ENCODE peak calls at places on chromosomes 1 and 21, in six cellular contexts. Y is K562, N is HCT116, Q is H1, O is GM12878, L is HepG2. U is an unnamed sample.

GRCh38 chr1:199590708-199591107 is 436.8 kb upstream of the NR5A2 start:
- DNase-seq in Y (no peak), N (no peak), Q (no peak), O (no peak), L (no peak), U (no peak)

GRCh38 chr1:68770817-68771216 is 273.9 kb upstream of the DEPDC1 start:
- DNase-seq in N (no peak), O (no peak), Q (no peak), Y (no peak), L (no peak), U (no peak)

GRCh38 chr1:88683516-88683847 is 591 bp upstream of the PKN2 start:
- DNase-seq in L (no peak), O (no peak), N (no peak), Y (no peak), Q (no peak), U (no peak)

GRCh38 chr21:36061445-36061844 is 1.1 kb upstream of the SETD4 start:
- DNase-seq in O (no peak), Q (no peak), Y (no peak), L (no peak), N (no peak), U (no peak)

GRCh38 chr1:48202030-48202752 is 20.3 kb upstream of the SLC5A9 start:
- DNase-seq in N (peak; percentile 37), O (no peak), Q (no peak), L (peak; percentile 45), Y (peak; percentile 65), U (peak; percentile 70)

GRCh38 chr1:205692406-205692805 is 12.1 kb upstream of the SLC45A3 start:
- DNase-seq in L (no peak), O (no peak), Q (no peak), Y (no peak), N (no peak), U (no peak)

GRCh38 chr1:152047607-152047953 is 10.8 kb upstream of the S100A11 start:
- DNase-seq in Q (no peak), N (peak; percentile 89), O (no peak), L (no peak), Y (no peak), U (no peak)

GRCh38 chr1:164937297-164937696 is 378.3 kb downstream of the PBX1 start:
- DNase-seq in O (no peak), N (no peak), Q (no peak), L (no peak), Y (no peak), U (no peak)

GRCh38 chr21:30209571-30209970 is 6.3 kb downstream of the CLDN8 start:
- DNase-seq in O (no peak), L (no peak), Q (no peak), Y (no peak), N (no peak), U (no peak)

GRCh38 chr1:209062081-209062480 is 521.4 kb upstream of the CAMK1G start:
- DNase-seq in Y (no peak), Q (no peak), O (no peak), N (no peak), L (no peak), U (no peak)

GRCh38 chr1:17438176-17438976 is 1.1 kb downstream of the RCC2 start:
- DNase-seq in N (no peak), Q (no peak), L (peak; percentile 52), Y (peak; percentile 75), O (no peak), U (no peak)

GRCh38 chr1:85449356-85449755 is 15.6 kb downstream of the DDAH1 start:
- DNase-seq in Q (no peak), L (no peak), N (no peak), Y (no peak), O (no peak), U (no peak)

GRCh38 chr1:52637946-52638345 is 5.0 kb downstream of the SHISAL2A start:
- DNase-seq in Q (no peak), L (no peak), O (no peak), Y (no peak), N (no peak), U (no peak)

DNA sequence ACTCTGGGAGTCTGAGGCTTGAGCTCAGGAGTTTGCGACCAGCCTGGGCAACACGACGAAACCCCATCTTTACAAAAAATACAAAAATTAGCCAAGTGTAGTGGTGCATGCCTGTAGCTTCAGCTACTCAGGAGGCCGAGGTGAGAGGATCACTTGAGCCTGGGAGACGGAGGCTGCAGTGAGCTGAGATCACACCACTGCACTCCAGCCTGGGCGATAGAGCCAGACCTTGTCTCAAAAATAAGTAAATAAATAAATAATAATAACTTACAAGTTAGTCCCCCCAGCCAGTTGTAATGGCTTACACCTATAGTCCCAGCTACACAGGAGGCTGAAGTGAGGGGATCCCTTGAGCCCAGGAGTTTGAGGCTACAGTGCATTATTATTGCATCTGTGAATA is 21.7 kb upstream of the BTG2 start:
- DNase-seq in O (no peak), Y (no peak), N (no peak), L (no peak), Q (no peak), U (no peak)
- TF ChIP-seq ZNF274 in O (no peak), Y (no peak), N (no peak), L (no peak), Q (no peak), U (no peak)

GRCh38 chr1:23370270-23370743 is 671 bp upstream of the ZNF436 start:
- DNase-seq in L (no peak), Q (no peak), O (no peak), Y (no peak), N (no peak), U (no peak)
- H3K4me3 ChIP-seq in L (peak overlapping the region; percentile 93), Q (no peak overlapping the region), O (peak overlapping the region; percentile 87), Y (peak overlapping the region; percentile 58), N (peak overlapping the region; percentile 65), U (no peak overlapping the region)

GRCh38 chr1:167661527-167662436 is 31.8 kb downstream of the RCSD1 start:
- DNase-seq in Y (no peak), O (no peak), L (no peak), Q (no peak), N (no peak), U (no peak)

GRCh38 chr1:167656657-167657056 is 26.6 kb downstream of the RCSD1 start:
- DNase-seq in O (no peak), Y (no peak), N (no peak), L (no peak), Q (no peak), U (no peak)

GRCh38 chr1:167659876-167660275 is 29.8 kb downstream of the RCSD1 start:
- DNase-seq in N (no peak), Y (no peak), L (no peak), Q (no peak), O (no peak), U (no peak)

GRCh38 chr1:167658574-167659328 is 28.7 kb downstream of the RCSD1 start:
- DNase-seq in L (no peak), O (no peak), Q (no peak), N (no peak), Y (no peak), U (no peak)

DNA sequence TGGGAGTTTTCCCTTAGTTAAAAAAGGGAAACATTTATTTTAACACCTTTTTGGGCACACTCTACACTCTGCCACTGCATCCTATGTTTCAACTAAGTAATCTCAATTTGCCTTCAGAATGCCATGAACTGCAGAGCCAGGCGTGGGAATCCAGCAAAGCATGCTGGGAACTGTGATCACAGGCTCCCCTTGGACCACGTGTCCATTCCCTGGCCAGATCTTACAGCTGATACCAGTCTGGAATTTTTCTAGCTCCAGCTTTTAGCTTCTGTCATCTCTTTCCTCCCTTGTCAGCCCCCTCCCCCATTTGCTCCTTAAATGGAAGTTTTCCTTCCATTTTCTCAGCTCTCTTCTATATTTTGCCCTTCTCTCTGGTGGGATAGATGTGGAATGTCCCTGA is 29.4 kb downstream of the RCSD1 start:
- DNase-seq in Q (no peak), O (no peak), N (no peak), L (no peak), Y (peak; percentile 56), U (no peak)
- TF ChIP-seq ZNF274 in Q (no peak), O (no peak), N (no peak), L (no peak), Y (no peak), U (no peak)

DNA sequence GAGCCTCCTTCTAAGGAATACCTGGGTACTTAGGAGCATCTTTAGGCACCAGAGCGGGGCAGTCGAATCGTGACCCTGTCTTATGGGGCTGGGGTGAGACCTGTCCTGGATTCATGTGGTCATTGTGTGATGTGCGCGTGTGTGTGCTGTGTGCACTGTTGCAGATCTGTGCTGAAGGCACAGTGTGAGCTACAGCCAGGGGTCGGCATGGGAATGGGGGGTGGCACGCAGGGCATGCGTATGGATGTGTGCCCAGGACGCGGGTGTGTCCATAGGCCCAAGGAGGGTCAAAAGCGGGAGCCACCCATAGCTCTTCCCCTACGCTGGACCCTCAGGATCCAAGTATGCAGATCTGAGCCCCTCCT is 14.6 kb downstream of the PTPRF start:
- DNase-seq in O (no peak), Q (no peak), Y (no peak), N (no peak), L (no peak), U (no peak)
- H3K4me3 ChIP-seq in O (no peak overlapping the region), Q (peak overlapping the region; percentile 16), Y (no peak overlapping the region), N (no peak overlapping the region), L (no peak overlapping the region), U (no peak overlapping the region)

GRCh38 chr1:232767381-232768074 is 37.7 kb upstream of the MAP10 start:
- DNase-seq in O (no peak), L (no peak), N (peak; percentile 10), Q (no peak), Y (no peak), U (no peak)
- TF ChIP-seq ZNF274 in O (no peak), L (no peak), N (no peak), Q (no peak), Y (no peak), U (no peak)

GRCh38 chr21:44971672-44971995 is 31.8 kb downstream of the SLX9 start:
- DNase-seq in Q (no peak), Y (no peak), N (no peak), L (no peak), O (no peak), U (no peak)

GRCh38 chr21:44970766-44971671 is 31.2 kb downstream of the SLX9 start:
- DNase-seq in O (no peak), Q (no peak), Y (no peak), L (no peak), N (no peak), U (no peak)

GRCh38 chr21:44973598-44973997 is 33.8 kb downstream of the SLX9 start:
- DNase-seq in Y (no peak), N (no peak), O (no peak), L (no peak), Q (no peak), U (no peak)

GRCh38 chr21:44972301-44972814 is 32.5 kb downstream of the SLX9 start:
- DNase-seq in L (no peak), Y (no peak), O (no peak), Q (no peak), N (no peak), U (peak; percentile 38)

DNA sequence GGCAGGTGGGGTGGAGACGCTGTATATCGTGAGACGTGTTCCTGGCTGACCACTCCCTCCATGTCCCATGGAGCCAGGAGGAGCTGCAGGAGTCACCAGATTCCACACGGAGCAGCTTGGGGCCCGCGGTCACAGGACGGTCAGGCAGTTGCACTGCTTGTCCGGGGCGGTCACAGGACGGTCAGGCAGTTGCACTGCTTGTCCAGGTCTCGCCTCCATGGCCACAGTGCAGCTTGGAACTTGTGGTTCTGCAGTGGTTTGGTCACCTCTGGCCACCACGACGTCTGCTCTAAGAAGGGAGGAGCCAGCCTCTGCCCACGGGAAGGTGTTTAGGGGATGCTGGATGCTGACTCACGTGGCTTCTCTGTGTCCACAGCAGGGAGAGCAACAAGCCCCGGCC is 33.0 kb downstream of the SLX9 start:
- DNase-seq in Q (no peak), O (no peak), N (no peak), Y (no peak), L (no peak), U (no peak)
- H3K4me3 ChIP-seq in Q (no peak overlapping the region), O (no peak overlapping the region), N (no peak overlapping the region), Y (no peak overlapping the region), L (no peak overlapping the region), U (no peak overlapping the region)